ENCODE peak calls at places on chromosomes 2 and 18, in eight cellular contexts. K, V, X, N, I, C, S and T are unnamed samples.

GRCh38 chr2:207296265-207296948 is 130.7 kb upstream of the KLF7 start:
- DNase-seq in K (no peak), V (no peak), X (no peak), N (no peak), I (no peak), C (no peak), S (no peak), T (no peak)

GRCh38 chr2:85053802-85054201 is 79.4 kb upstream of the TCF7L1 start:
- DNase-seq in K (no peak), V (no peak), X (no peak), N (no peak), I (no peak), C (no peak), S (peak), T (peak)

GRCh38 chr2:218381916-218382366 is at the start of gene SLC11A1:
- DNase-seq in K (no peak), V (no peak), X (peak), N (no peak), I (no peak), C (no peak), S (no peak), T (peak)

GRCh38 chr2:151974997-151975396 is 123.8 kb downstream of the CACNB4 start:
- DNase-seq in K (no peak), V (no peak), X (no peak), N (no peak), I (no peak), C (no peak), S (no peak), T (no peak)

GRCh38 chr2:177465400-177466138 is 73.0 kb downstream of the AGPS start:
- DNase-seq in K (no peak), V (no peak), X (no peak), N (no peak), I (no peak), C (no peak), S (no peak), T (no peak)

GRCh38 chr18:59846814-59847490 is 52.8 kb upstream of the PMAIP1 start:
- DNase-seq in K (no peak), V (no peak), X (no peak), N (no peak), I (no peak), C (peak), S (peak), T (no peak)

GRCh38 chr18:12283256-12283655 is 24.8 kb upstream of the TUBB6 start:
- DNase-seq in K (no peak), V (no peak), X (no peak), N (no peak), I (no peak), C (no peak), S (peak), T (no peak)

GRCh38 chr2:54456526-54457325 is 599 bp downstream of the SPTBN1 start:
- DNase-seq in K (peak), V (no peak), X (peak), N (no peak), I (peak), C (no peak), S (peak), T (no peak)

GRCh38 chr2:118122768-118123335 is 34.6 kb downstream of the INSIG2 start:
- DNase-seq in K (no peak), V (no peak), X (no peak), N (no peak), I (no peak), C (no peak), S (no peak), T (peak)

GRCh38 chr2:110746586-110747521 is 14.5 kb downstream of the ACOXL start:
- DNase-seq in K (no peak), V (no peak), X (no peak), N (no peak), I (no peak), C (no peak), S (no peak), T (no peak)

GRCh38 chr2:144938308-144938709 is 418.4 kb upstream of the ZEB2 start:
- DNase-seq in K (no peak), V (no peak), X (no peak), N (peak), I (no peak), C (no peak), S (peak), T (no peak)

GRCh38 chr2:215751200-215751910 is 262.0 kb downstream of the MREG start:
- DNase-seq in K (no peak), V (no peak), X (no peak), N (peak), I (no peak), C (no peak), S (peak), T (no peak)

GRCh38 chr2:168075446-168075845 is 171.9 kb downstream of the STK39 start:
- DNase-seq in K (no peak), V (no peak), X (no peak), N (no peak), I (no peak), C (no peak), S (no peak), T (no peak)

GRCh38 chr2:75465317-75465998 is 95.3 kb downstream of the EVA1A start:
- DNase-seq in K (peak), V (no peak), X (no peak), N (peak), I (no peak), C (no peak), S (peak), T (no peak)

GRCh38 chr2:110106642-110107041 is 9.0 kb downstream of the MALL start:
- DNase-seq in K (no peak), V (no peak), X (no peak), N (peak), I (no peak), C (no peak), S (peak), T (no peak)

GRCh38 chr2:217014298-217015116 is 154.6 kb upstream of the TNP1 start:
- DNase-seq in K (no peak), V (no peak), X (no peak), N (no peak), I (no peak), C (no peak), S (no peak), T (no peak)

GRCh38 chr18:13725566-13726227 is 661 bp downstream of the FAM210A start:
- DNase-seq in K (no peak), V (no peak), X (no peak), N (no peak), I (no peak), C (no peak), S (peak), T (peak)

GRCh38 chr18:40355701-40356100 is 1599.3 kb upstream of the PIK3C3 start:
- DNase-seq in K (no peak), V (no peak), X (no peak), N (no peak), I (no peak), C (no peak), S (no peak), T (no peak)